ENCODE peak calls at places on chromosomes 2 and 18, in four cellular contexts. E is fibroblast of mammary gland, J is Calu3, V is heart right ventricle. W is an unnamed sample.

GRCh38 chr2:59458862-59459261 is 1094.6 kb downstream of the BCL11A start:
- DNase-seq in E (no peak), J (no peak), V (no peak), W (no peak)

GRCh38 chr2:112332123-112332696 is 56.8 kb downstream of the ZC3H6 start:
- DNase-seq in E (no peak), J (no peak), V (no peak), W (no peak)

GRCh38 chr2:83368461-83368860 is 1090.6 kb downstream of the SUCLG1 start:
- DNase-seq in E (no peak), J (no peak), V (no peak), W (no peak)

GRCh38 chr18:32884543-32884942 is 111.7 kb upstream of the KLHL14 start:
- DNase-seq in E (no peak), J (no peak), V (no peak), W (no peak)

GRCh38 chr2:113164930-113165585 is 8.7 kb upstream of the PSD4 start:
- DNase-seq in E (no peak), J (no peak), V (no peak), W (no peak)

GRCh38 chr2:149597050-149598013 is 9.8 kb upstream of the MMADHC start:
- DNase-seq in E (peak), J (peak), V (peak), W (peak)

GRCh38 chr18:25005602-25006375 is 346.2 kb downstream of the ZNF521 start:
- DNase-seq in E (peak), J (no peak), V (no peak), W (peak)

GRCh38 chr2:184769038-184769437 is 170.7 kb downstream of the ZNF804A start:
- DNase-seq in E (peak), J (no peak), V (no peak), W (peak)

GRCh38 chr18:829432-829831 is 17.4 kb upstream of the YES1 start:
- DNase-seq in E (no peak), J (no peak), V (no peak), W (no peak)

GRCh38 chr2:122748552-122749011 is 993.1 kb downstream of the TSN start:
- DNase-seq in E (peak), J (peak), V (no peak), W (peak)

GRCh38 chr2:168552450-168552856 is 96.4 kb downstream of the CERS6 start:
- DNase-seq in E (no peak), J (peak), V (no peak), W (no peak)

DNA sequence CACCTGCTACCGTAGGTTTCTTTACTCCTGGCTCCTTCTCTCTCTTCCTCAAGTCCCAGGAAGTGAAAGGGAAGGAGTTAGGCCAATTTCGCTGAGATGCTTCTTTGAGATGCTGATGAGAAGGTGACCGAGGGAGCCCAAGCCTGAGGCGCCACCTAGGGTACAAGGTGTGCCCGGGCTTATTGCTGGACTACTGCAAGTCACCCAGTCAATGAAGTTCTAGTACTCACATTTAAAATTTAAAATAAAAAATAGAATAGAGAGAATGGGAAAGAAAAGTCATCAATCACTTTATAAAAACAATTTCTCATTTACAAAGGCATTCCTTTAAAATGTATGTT is 45.3 kb downstream of the ACAA2 start:
- DNase-seq in E (peak), J (peak), V (peak), W (peak)
- TF ChIP-seq CTCF in E (peak), J (peak), V (peak), W (peak)

DNA sequence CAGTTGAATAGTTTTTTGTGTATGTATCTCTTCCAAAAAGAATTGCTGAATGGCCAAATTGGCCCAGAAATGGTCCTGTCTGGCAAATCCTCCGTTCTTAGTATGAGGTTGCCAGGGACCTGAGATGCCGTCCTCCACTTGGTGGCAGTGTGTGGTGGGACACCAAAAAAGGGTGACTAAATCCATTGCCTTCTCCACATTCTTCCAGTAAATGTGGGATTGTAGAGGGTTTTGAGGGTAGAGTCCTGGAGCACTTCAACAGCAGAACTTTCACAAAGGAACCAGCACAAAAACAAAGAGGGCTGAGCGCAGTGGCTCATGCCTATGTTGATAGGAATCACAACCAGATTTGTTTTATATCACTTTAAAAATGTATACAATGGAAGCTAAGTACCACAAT is 199.9 kb downstream of the BCL2 start:
- DNase-seq in E (peak), J (peak), V (no peak), W (peak)
- TF ChIP-seq CTCF in E (peak), J (peak), V (peak), W (peak)

GRCh38 chr18:12479982-12480381 is 72.3 kb downstream of the PRELID3A start:
- DNase-seq in E (no peak), J (no peak), V (no peak), W (no peak)

GRCh38 chr18:12477606-12478005 is 69.9 kb downstream of the PRELID3A start:
- DNase-seq in E (no peak), J (no peak), V (no peak), W (no peak)

GRCh38 chr18:12474876-12475275 is 67.1 kb downstream of the PRELID3A start:
- DNase-seq in E (no peak), J (no peak), V (no peak), W (peak)

GRCh38 chr18:12476955-12477354 is 69.2 kb downstream of the PRELID3A start:
- DNase-seq in E (no peak), J (no peak), V (no peak), W (no peak)

GRCh38 chr18:12478269-12479057 is 70.7 kb downstream of the PRELID3A start:
- DNase-seq in E (no peak), J (no peak), V (no peak), W (no peak)
- TF ChIP-seq CTCF in E (peak), J (no peak), V (no peak), W (peak)

GRCh38 chr18:51137051-51137729 is 60.3 kb downstream of the MEX3C start:
- DNase-seq in E (no peak), J (no peak), V (no peak), W (no peak)

GRCh38 chr18:51135361-51135760 is 62.1 kb downstream of the MEX3C start:
- DNase-seq in E (peak), J (no peak), V (no peak), W (peak)

GRCh38 chr18:51137891-51138290 is 59.6 kb downstream of the MEX3C start:
- DNase-seq in E (no peak), J (no peak), V (no peak), W (no peak)

GRCh38 chr18:51134721-51135120 is 62.8 kb downstream of the MEX3C start:
- DNase-seq in E (no peak), J (no peak), V (no peak), W (no peak)

GRCh38 chr18:51135795-51136194 is 61.7 kb downstream of the MEX3C start:
- DNase-seq in E (no peak), J (peak), V (no peak), W (no peak)
- TF ChIP-seq CTCF in E (no peak), J (peak), V (peak), W (peak)

GRCh38 chr2:216064014-216064630 is 17.5 kb downstream of the PECR start:
- DNase-seq in E (peak), J (no peak), V (no peak), W (peak)
- TF ChIP-seq CTCF in E (peak), J (no peak), V (no peak), W (no peak)

GRCh38 chr2:211035548-211036185 is 479.3 kb downstream of the CPS1 start:
- DNase-seq in E (peak), J (peak), V (peak), W (peak)

GRCh38 chr2:211027976-211028375 is 471.6 kb downstream of the CPS1 start:
- DNase-seq in E (no peak), J (no peak), V (no peak), W (no peak)

DNA sequence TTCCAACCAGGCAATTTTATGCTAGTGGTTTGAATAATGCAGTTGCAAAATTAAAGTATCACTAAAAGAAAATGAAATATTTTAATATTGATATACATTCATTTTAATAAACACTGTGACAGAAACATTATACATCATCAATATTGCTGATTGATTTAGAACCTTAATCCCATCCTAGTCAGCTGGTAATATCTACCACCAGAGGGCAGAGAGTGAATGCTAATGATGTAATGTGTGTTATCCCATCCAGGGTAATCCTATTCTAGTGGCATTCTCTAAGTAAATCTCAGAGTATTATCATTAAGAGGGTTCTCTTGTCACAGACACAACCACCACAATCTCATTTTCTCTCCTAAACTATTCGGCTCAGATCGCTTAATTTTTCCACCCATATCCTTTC is 477.4 kb downstream of the CPS1 start:
- DNase-seq in E (peak), J (peak), V (no peak), W (no peak)
- TF ChIP-seq CTCF in E (peak), J (peak), V (peak), W (no peak)

GRCh38 chr2:78992451-78992806 is 33.1 kb upstream of the REG3G start:
- DNase-seq in E (peak), J (no peak), V (no peak), W (no peak)
- TF ChIP-seq CTCF in E (peak), J (no peak), V (no peak), W (no peak)

GRCh38 chr18:34643982-34644381 is 66.1 kb upstream of the DTNA start:
- DNase-seq in E (peak), J (no peak), V (no peak), W (no peak)
- TF ChIP-seq CTCF in E (peak), J (no peak), V (no peak), W (peak)

DNA sequence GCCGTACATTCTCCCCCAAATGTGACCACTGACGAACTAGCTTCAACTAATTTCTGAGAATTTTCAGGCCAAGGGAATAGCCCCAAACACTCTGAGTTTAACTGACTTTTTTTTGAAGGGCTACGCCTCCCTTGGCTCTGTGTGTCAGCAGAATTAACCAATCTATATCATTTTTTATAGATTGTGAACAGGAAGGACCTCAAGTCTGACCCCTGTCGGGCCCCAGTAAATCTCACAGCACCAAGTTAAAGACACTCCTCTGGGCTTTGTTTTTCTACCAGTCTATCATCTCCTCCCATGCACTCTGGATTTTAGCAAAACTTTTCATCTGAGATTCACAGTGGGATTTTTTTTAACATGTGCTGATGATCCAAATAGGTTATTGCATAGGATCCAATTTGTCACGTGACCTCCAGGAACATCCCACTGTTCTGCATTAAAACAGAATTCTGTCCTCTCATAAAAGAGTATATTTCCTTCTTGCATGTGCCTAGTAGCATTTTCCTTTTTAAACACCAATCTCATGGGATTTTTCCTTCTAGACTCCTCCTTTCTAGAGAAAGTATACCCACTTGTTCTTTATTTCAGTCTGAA is 307.1 kb downstream of the OSR1 start:
- DNase-seq in E (no peak), J (no peak), V (no peak), W (no peak)
- TF ChIP-seq CTCF in E (no peak), J (no peak), V (no peak), W (no peak)

W was measured in AG10803.